ENCODE peak calls at places on chromosomes 13 and 19, in five cellular contexts. A is heart right ventricle; V is stimulated activated CD8-positive, alpha-beta memory T cell treated with anti-CD3 and anti-CD28 coated beads, Interleukin-4, amount 100 ng/mL, for 1 hour; B is GM04504; X is cerebellar nuclear complex. K is an unnamed sample.

GRCh38 chr13:94239135-94239534 is 240.3 kb downstream of the DCT start:
- DNase-seq in V (no peak), B (no peak), A (no peak), X (no peak), K (no peak)

GRCh38 chr13:92938481-92939020 is 288.1 kb upstream of the GPC6 start:
- DNase-seq in B (no peak), A (no peak), V (no peak), X (no peak), K (no peak)

GRCh38 chr13:29482504-29482903 is 113.0 kb downstream of the SLC7A1 start:
- DNase-seq in B (no peak), V (no peak), X (no peak), A (no peak), K (no peak)

GRCh38 chr13:33272531-33273124 is 12.9 kb downstream of the STARD13 start:
- DNase-seq in X (no peak), A (no peak), V (no peak), B (no peak), K (no peak)

GRCh38 chr13:25744176-25744575 is 307.6 kb downstream of the SHISA2 start:
- DNase-seq in X (no peak), A (no peak), B (no peak), V (no peak), K (no peak)

GRCh38 chr13:65653548-65654078 is 1576.5 kb downstream of the PCDH9 start:
- DNase-seq in V (no peak), B (no peak), X (no peak), A (no peak), K (no peak)

GRCh38 chr19:36605839-36606478 is 846 bp downstream of the ZNF382 start:
- DNase-seq in A (no peak), V (no peak), X (no peak), B (peak), K (no peak)

GRCh38 chr13:21458457-21458815 is 667 bp downstream of the ZDHHC20 start:
- DNase-seq in A (peak), B (no peak), V (no peak), X (no peak), K (no peak)

GRCh38 chr19:55545913-55546495 is 661 bp upstream of the SBK3 start:
- DNase-seq in V (no peak), B (no peak), X (no peak), A (peak), K (no peak)

GRCh38 chr13:36718146-36718545 is 44.3 kb downstream of the SERTM1 start:
- DNase-seq in X (no peak), V (no peak), A (no peak), B (no peak), K (no peak)

GRCh38 chr13:37995052-37995451 is 125.5 kb upstream of the TRPC4 start:
- DNase-seq in X (no peak), V (no peak), A (no peak), B (no peak), K (peak)

GRCh38 chr19:18995804-18996241 is 37.5 kb downstream of the SUGP2 start:
- DNase-seq in V (no peak), B (peak), A (peak), X (no peak), K (no peak)

GRCh38 chr13:99686157-99686572 is 184.9 kb downstream of the TM9SF2 start:
- DNase-seq in X (no peak), V (no peak), A (peak), B (no peak), K (no peak)

GRCh38 chr19:45283443-45284033 is 32.5 kb downstream of the MARK4 start:
- DNase-seq in V (no peak), X (no peak), A (no peak), B (no peak), K (no peak)

GRCh38 chr13:30529085-30529815 is 63.5 kb upstream of the HMGB1 start:
- DNase-seq in X (no peak), V (no peak), A (no peak), B (no peak), K (no peak)

GRCh38 chr13:27808866-27809546 is 16.7 kb downstream of the GSX1 start:
- DNase-seq in X (no peak), A (no peak), B (no peak), V (no peak), K (no peak)

GRCh38 chr13:98315466-98315865 is 138.4 kb upstream of the RNF113B start:
- DNase-seq in X (no peak), B (peak), A (no peak), V (no peak), K (no peak)

GRCh38 chr13:35953537-35954206 is 177.5 kb downstream of the DCLK1 start:
- DNase-seq in A (peak), V (no peak), X (peak), B (peak), K (peak)

GRCh38 chr19:2212861-2213711 is 23.0 kb downstream of the PLEKHJ1 start:
- DNase-seq in B (no peak), X (no peak), A (no peak), V (no peak), K (no peak)

GRCh38 chr19:49132974-49133609 is 13.7 kb downstream of the PPFIA3 start:
- DNase-seq in V (no peak), X (no peak), A (peak), B (no peak), K (no peak)

GRCh38 chr19:34345934-34346333 is 19.1 kb upstream of the GPI start:
- DNase-seq in V (peak), A (peak), X (peak), B (peak), K (no peak)